ENCODE peak calls at places on chromosome 10, in four cellular contexts. T is ovary, F is ACHN, I is substantia nigra. O is an unnamed sample.

GRCh38 chr10:129498680-129499079 is 31.6 kb downstream of the MGMT start:
- DNase-seq in T (no peak), F (no peak), I (no peak), O (no peak)

GRCh38 chr10:35063837-35064454 is 26.2 kb downstream of the CUL2 start:
- DNase-seq in T (no peak), F (no peak), I (no peak), O (no peak)

GRCh38 chr10:103800789-103801540 is 54.4 kb downstream of the SH3PXD2A start:
- DNase-seq in T (no peak), F (no peak), I (no peak), O (no peak)

GRCh38 chr10:121442086-121442485 is 156.2 kb downstream of the FGFR2 start:
- DNase-seq in T (no peak), F (no peak), I (peak), O (no peak)

GRCh38 chr10:112222799-112223198 is 39.2 kb upstream of the GPAM start:
- DNase-seq in T (no peak), F (no peak), I (no peak), O (no peak)

GRCh38 chr10:11424456-11425287 is 186.8 kb downstream of the USP6NL start:
- DNase-seq in T (peak), F (peak), I (peak), O (peak)

GRCh38 chr10:96047004-96047649 is 3.7 kb downstream of the CCNJ start:
- DNase-seq in T (no peak), F (peak), I (no peak), O (no peak)

GRCh38 chr10:102675887-102676616 is 31.8 kb downstream of the TRIM8 start:
- DNase-seq in T (no peak), F (peak), I (peak), O (no peak)

GRCh38 chr10:51667992-51668689 is 31.3 kb downstream of the CSTF2T start:
- DNase-seq in T (no peak), F (no peak), I (no peak), O (no peak)

GRCh38 chr10:73083234-73083633 is 13.4 kb downstream of the P4HA1 start:
- DNase-seq in T (no peak), F (no peak), I (no peak), O (no peak)

GRCh38 chr10:3890602-3891352 is 105.8 kb upstream of the KLF6 start:
- DNase-seq in T (no peak), F (no peak), I (no peak), O (no peak)

GRCh38 chr10:124956764-124957163 is 14.8 kb downstream of the ZRANB1 start:
- DNase-seq in T (no peak), F (no peak), I (no peak), O (no peak)

GRCh38 chr10:489335-489734 is 200.1 kb downstream of the DIP2C start:
- DNase-seq in T (no peak), F (no peak), I (no peak), O (peak)